ENCODE peak calls at places on chromosome 21, in nine cellular contexts. G, U, H, D, L, B, J, P and M are unnamed samples.
A peak's percentile ranks its signal among the peaks of the same experiment; 100 is the strongest.

GRCh38 chr21:28431527-28432200 is 561.0 kb downstream of the LTN1 start:
- DNase-seq in G (no peak), U (no peak), H (no peak), D (no peak), L (no peak), B (peak; percentile 43), J (no peak), P (no peak), M (no peak)

GRCh38 chr21:39142972-39143371 is 40.3 kb downstream of the PSMG1 start:
- DNase-seq in G (no peak), U (no peak), H (no peak), D (no peak), L (no peak), B (no peak), J (no peak), P (no peak), M (no peak)

GRCh38 chr21:45154511-45155508 is 80.4 kb downstream of the ADARB1 start:
- DNase-seq in G (no peak), U (peak; percentile 85), H (no peak), D (peak; percentile 74), L (no peak), B (peak; percentile 73), J (no peak), P (peak; percentile 54), M (no peak)

GRCh38 chr21:31354122-31354521 is 10.1 kb upstream of the TIAM1 start:
- DNase-seq in G (no peak), U (no peak), H (no peak), D (no peak), L (no peak), B (no peak), J (no peak), P (no peak), M (no peak)

GRCh38 chr21:23874271-23874670 is 1733.0 kb downstream of the MRPL39 start:
- DNase-seq in G (no peak), U (no peak), H (no peak), D (no peak), L (no peak), B (no peak), J (no peak), P (no peak), M (no peak)

GRCh38 chr21:34550400-34550799 is 38.4 kb upstream of the KCNE1 start:
- DNase-seq in G (no peak), U (no peak), H (no peak), D (no peak), L (no peak), B (no peak), J (no peak), P (no peak), M (no peak)

GRCh38 chr21:24118738-24119470 is 1488.4 kb downstream of the MRPL39 start:
- DNase-seq in G (no peak), U (no peak), H (no peak), D (no peak), L (no peak), B (no peak), J (no peak), P (no peak), M (no peak)

GRCh38 chr21:46128983-46129571 is 26.3 kb downstream of the FTCD start:
- DNase-seq in G (no peak), U (no peak), H (peak; percentile 47), D (no peak), L (no peak), B (no peak), J (no peak), P (no peak), M (no peak)

GRCh38 chr21:44480200-44481065 is 25.1 kb downstream of the LRRC3 start:
- DNase-seq in G (no peak), U (no peak), H (no peak), D (no peak), L (no peak), B (no peak), J (no peak), P (no peak), M (no peak)

GRCh38 chr21:26840912-26841311 is 4.3 kb downstream of the ADAMTS1 start:
- DNase-seq in G (no peak), U (peak; percentile 94), H (no peak), D (peak; percentile 90), L (peak; percentile 22), B (peak; percentile 94), J (no peak), P (no peak), M (no peak)

GRCh38 chr21:20617130-20617529 is 381.1 kb upstream of the NCAM2 start:
- DNase-seq in G (no peak), U (no peak), H (no peak), D (no peak), L (no peak), B (no peak), J (no peak), P (no peak), M (no peak)